ENCODE peak calls at places on chromosome 13, in seven cellular contexts. P is tibial nerve, Z is foreskin fibroblast, E is cardiac muscle cell, H is fibroblast of pulmonary artery, J is astrocyte of the spinal cord, L is RWPE2. D is an unnamed sample.

GRCh38 chr13:94858856-94859811 is 146.8 kb upstream of the SOX21 start:
- DNase-seq in Z (peak; percentile 2), P (peak; percentile 46), J (peak; percentile 54), E (no peak), L (no peak), H (peak; percentile 87), D (no peak)

GRCh38 chr13:114144606-114145244 is 12.3 kb upstream of the RASA3 start:
- DNase-seq in Z (no peak), J (no peak), L (no peak), E (no peak), H (no peak), P (no peak), D (peak; percentile 51)

GRCh38 chr13:36915891-36916640 is 4.0 kb downstream of the SMAD9 start:
- DNase-seq in L (no peak), J (no peak), Z (no peak), H (no peak), P (no peak), E (no peak), D (no peak)

GRCh38 chr13:112592181-112592580 is 4.2 kb upstream of the TUBGCP3 start:
- DNase-seq in Z (no peak), J (no peak), L (no peak), P (no peak), E (no peak), H (no peak), D (no peak)

GRCh38 chr13:100544866-100545683 is 43.5 kb downstream of the GGACT start:
- DNase-seq in Z (no peak), P (no peak), E (no peak), H (no peak), L (no peak), J (no peak), D (no peak)

GRCh38 chr13:30108913-30109237 is 198.5 kb downstream of the KATNAL1 start:
- DNase-seq in H (no peak), P (no peak), E (no peak), Z (no peak), L (peak; percentile 91), J (no peak), D (no peak)

GRCh38 chr13:76009491-76009890 is 373.4 kb downstream of the LMO7 start:
- DNase-seq in P (no peak), E (no peak), H (peak; percentile 21), J (peak; percentile 2), Z (peak; percentile 33), L (no peak), D (no peak)

GRCh38 chr13:27607125-27607524 is 13.2 kb downstream of the LNX2 start:
- DNase-seq in H (peak; percentile 88), P (no peak), E (peak; percentile 6), J (peak; percentile 84), L (no peak), Z (peak; percentile 84), D (no peak)

GRCh38 chr13:46622918-46623256 is 69.9 kb downstream of the LRCH1 start:
- DNase-seq in P (peak; percentile 63), H (peak; percentile 83), E (no peak), J (peak; percentile 60), L (no peak), Z (peak; percentile 95), D (no peak)

GRCh38 chr13:95530178-95530577 is 22.3 kb upstream of the CLDN10 start:
- DNase-seq in P (no peak), H (peak; percentile 72), L (no peak), E (no peak), Z (peak; percentile 58), J (peak; percentile 72), D (no peak)

GRCh38 chr13:112931028-112931934 is 37.7 kb upstream of the MCF2L start:
- DNase-seq in J (peak; percentile 14), Z (peak; percentile 63), L (no peak), H (peak; percentile 74), P (no peak), E (peak; percentile 58), D (no peak)

GRCh38 chr13:110726726-110727125 is 13.2 kb downstream of the ING1 start:
- DNase-seq in E (no peak), L (no peak), Z (no peak), H (no peak), J (no peak), P (no peak), D (no peak)

GRCh38 chr13:26785845-26786630 is 25.5 kb upstream of the GPR12 start:
- DNase-seq in J (no peak), H (no peak), E (no peak), Z (no peak), P (peak; percentile 8), L (no peak), D (no peak)

GRCh38 chr13:110913322-110913721 is 1.5 kb downstream of the ANKRD10 start:
- DNase-seq in H (peak; percentile 8), L (no peak), E (peak; percentile 18), J (no peak), Z (peak; percentile 19), P (no peak), D (no peak)

GRCh38 chr13:34070006-34070405 is 252.1 kb downstream of the RFC3 start:
- DNase-seq in H (peak; percentile 15), L (no peak), P (no peak), J (peak; percentile 19), E (no peak), Z (peak; percentile 57), D (no peak)

GRCh38 chr13:83184819-83185218 is 697.5 kb downstream of the SLITRK1 start:
- DNase-seq in H (peak; percentile 74), L (no peak), E (no peak), Z (peak; percentile 70), P (no peak), J (peak; percentile 8), D (no peak)

GRCh38 chr13:80463673-80464352 is 122.9 kb upstream of the SPRY2 start:
- DNase-seq in Z (no peak), P (peak; percentile 26), J (no peak), L (no peak), E (peak; percentile 5), H (peak; percentile 84), D (no peak)

GRCh38 chr13:95039415-95039814 is 261.8 kb downstream of the ABCC4 start:
- DNase-seq in J (peak; percentile 32), Z (peak; percentile 36), H (no peak), L (no peak), E (no peak), P (no peak), D (no peak)

GRCh38 chr13:76319921-76320320 is 566.3 kb downstream of the KCTD12 start:
- DNase-seq in P (no peak), E (no peak), J (no peak), L (no peak), Z (no peak), H (peak; percentile 18), D (no peak)

GRCh38 chr13:32381539-32381938 is 46.4 kb downstream of the N4BP2L1 start:
- DNase-seq in E (peak; percentile 49), P (peak; percentile 26), J (peak; percentile 23), Z (peak; percentile 30), H (peak; percentile 63), L (no peak), D (no peak)
- TF ChIP-seq CTCF in E (peak; percentile 78), P (peak; percentile 42), J (peak; percentile 57), Z (peak; percentile 47), H (peak; percentile 73), L (peak; percentile 22), D (peak; percentile 75)

DNA sequence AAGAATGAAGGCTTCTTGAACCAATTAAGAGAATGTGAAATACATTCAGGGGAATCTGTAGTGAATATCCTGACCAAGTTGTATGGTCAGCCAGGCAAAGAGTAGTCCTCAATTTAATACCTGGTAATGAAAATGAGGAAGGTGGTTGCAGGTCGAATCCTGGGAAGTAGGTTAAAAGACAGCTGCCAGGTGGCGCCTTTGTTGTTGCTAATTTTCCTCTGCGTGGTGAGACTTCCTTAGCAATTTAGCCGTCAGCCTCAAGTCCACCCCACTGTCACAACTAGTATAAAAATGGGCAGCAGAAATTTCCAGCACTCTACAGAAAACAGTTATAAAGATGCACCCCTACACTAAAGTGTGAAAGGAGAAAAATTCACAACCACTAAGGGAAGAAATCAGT is 235.7 kb downstream of the NHLRC3 start:
- DNase-seq in E (peak; percentile 20), Z (no peak), H (peak; percentile 40), P (no peak), L (no peak), J (peak; percentile 13), D (no peak)
- TF ChIP-seq CTCF in E (peak; percentile 12), Z (no peak), H (no peak), P (no peak), L (peak; percentile 44), J (peak; percentile 29), D (peak; percentile 52)

DNA sequence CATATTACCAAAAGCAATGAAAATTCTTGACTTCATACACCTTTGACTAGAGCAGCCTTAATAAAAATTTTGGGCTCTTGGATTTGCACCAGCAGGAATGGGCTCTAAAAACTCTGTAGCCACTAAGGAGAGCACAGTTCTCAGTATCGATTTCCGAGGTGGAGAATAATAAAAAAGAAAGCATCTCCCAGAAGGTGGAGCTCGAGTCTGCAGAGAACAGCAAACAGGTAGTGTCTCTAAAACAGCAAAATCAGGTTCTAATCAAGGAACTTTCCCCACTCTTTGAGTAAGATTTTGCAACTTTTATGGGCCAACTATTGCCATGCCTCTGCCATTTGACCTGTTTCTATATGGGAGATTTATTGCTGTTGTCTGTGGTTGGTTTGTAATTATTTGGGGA is 258.7 kb upstream of the GPC6 start:
- DNase-seq in J (peak; percentile 18), P (no peak), H (peak; percentile 23), E (no peak), Z (peak; percentile 28), L (no peak), D (no peak)
- TF ChIP-seq CTCF in J (peak; percentile 17), P (no peak), H (peak; percentile 15), E (no peak), Z (peak; percentile 15), L (peak; percentile 66), D (peak; percentile 77)

DNA sequence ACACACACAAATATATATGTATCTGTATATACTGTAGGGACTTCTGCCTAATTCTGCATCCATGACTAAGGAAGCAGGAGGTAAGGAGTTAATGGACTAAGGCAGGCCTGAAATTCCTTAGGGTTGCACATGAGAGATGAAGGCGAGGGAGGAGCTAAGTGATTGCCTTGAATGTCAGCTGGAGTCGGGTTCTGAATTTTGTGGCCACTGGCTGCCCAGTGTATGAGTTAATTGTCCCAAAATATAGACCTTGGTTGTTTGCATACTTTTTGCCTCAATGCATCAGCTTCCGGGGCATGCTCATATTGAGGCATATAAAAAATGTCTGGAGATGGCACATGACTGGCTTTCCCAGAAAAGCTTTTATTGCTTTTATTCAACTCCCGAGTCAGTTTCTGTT is 245.5 kb downstream of the TDRD3 start:
- DNase-seq in H (no peak), E (no peak), Z (no peak), L (no peak), J (no peak), P (no peak), D (no peak)
- TF ChIP-seq CTCF in H (no peak), E (no peak), Z (no peak), L (no peak), J (no peak), P (no peak), D (no peak)

GRCh38 chr13:38044067-38044466 is 174.5 kb upstream of the TRPC4 start:
- DNase-seq in L (no peak), Z (no peak), P (no peak), J (no peak), H (no peak), E (no peak), D (no peak)

GRCh38 chr13:38046049-38046376 is 176.4 kb upstream of the TRPC4 start:
- DNase-seq in H (no peak), L (no peak), J (no peak), E (no peak), Z (no peak), P (no peak), D (no peak)

GRCh38 chr13:38042771-38043170 is 173.2 kb upstream of the TRPC4 start:
- DNase-seq in H (peak; percentile 31), E (no peak), Z (peak; percentile 39), L (no peak), J (peak; percentile 15), P (no peak), D (no peak)

GRCh38 chr13:38045278-38046048 is 175.9 kb upstream of the TRPC4 start:
- DNase-seq in P (no peak), H (peak; percentile 71), J (peak; percentile 37), Z (peak; percentile 38), E (peak; percentile 23), L (no peak), D (no peak)
- TF ChIP-seq CTCF in P (no peak), H (peak; percentile 77), J (peak; percentile 73), Z (peak; percentile 55), E (peak; percentile 70), L (peak; percentile 68), D (peak; percentile 74)

D was measured in chondrocyte.